ENCODE peak calls at places on chromosomes 11 and 22, in six cellular contexts. Z is heart right ventricle, G is right atrium auricular region, T is A549, J is adrenal gland, H is lung. R is an unnamed sample.

GRCh38 chr22:20396639-20397038 is 2.7 kb downstream of the ZNF74 start:
- DNase-seq in Z (no peak), G (no peak), T (no peak), J (no peak), H (no peak), R (no peak)

GRCh38 chr22:50473088-50473487 is 1.7 kb downstream of the SBF1 start:
- DNase-seq in Z (no peak), G (no peak), T (peak; percentile 60), J (no peak), H (no peak), R (no peak)

GRCh38 chr22:25643232-25644000 is 78.9 kb downstream of the GRK3 start:
- DNase-seq in Z (no peak), G (no peak), T (no peak), J (no peak), H (no peak), R (no peak)

GRCh38 chr11:44945639-44946038 is 5.0 kb downstream of the TP53I11 start:
- DNase-seq in Z (peak; percentile 82), G (peak; percentile 76), T (no peak), J (no peak), H (no peak), R (no peak)

GRCh38 chr22:30926706-30927105 is 41.9 kb downstream of the MORC2 start:
- DNase-seq in Z (no peak), G (no peak), T (no peak), J (no peak), H (no peak), R (no peak)

GRCh38 chr11:27807594-27807993 is 107.3 kb upstream of the BDNF start:
- DNase-seq in Z (no peak), G (no peak), T (no peak), J (no peak), H (no peak), R (no peak)

GRCh38 chr11:134358165-134358852 is 26.5 kb downstream of the GLB1L2 start:
- DNase-seq in Z (no peak), G (no peak), T (no peak), J (no peak), H (no peak), R (no peak)

GRCh38 chr11:674406-674805 is 20.6 kb downstream of the DEAF1 start:
- DNase-seq in Z (no peak), G (no peak), T (no peak), J (no peak), H (no peak), R (no peak)

GRCh38 chr22:29635734-29636357 is 32.4 kb downstream of the NF2 start:
- DNase-seq in Z (no peak), G (no peak), T (peak; percentile 28), J (no peak), H (no peak), R (peak; percentile 30)

GRCh38 chr11:64086263-64086938 is 50.7 kb downstream of the FLRT1 start:
- DNase-seq in Z (peak; percentile 34), G (no peak), T (no peak), J (no peak), H (no peak), R (no peak)

GRCh38 chr22:42905702-42906183 is 48.7 kb upstream of the ARFGAP3 start:
- DNase-seq in Z (peak; percentile 62), G (no peak), T (no peak), J (no peak), H (peak; percentile 60), R (no peak)

GRCh38 chr22:37503183-37503683 is 16.0 kb downstream of the CARD10 start:
- DNase-seq in Z (no peak), G (no peak), T (no peak), J (no peak), H (no peak), R (no peak)

GRCh38 chr11:3121931-3122774 is 43.0 kb downstream of the OSBPL5 start:
- DNase-seq in Z (no peak), G (no peak), T (no peak), J (no peak), H (no peak), R (no peak)

GRCh38 chr11:12499071-12499470 is 121.7 kb downstream of the PARVA start:
- DNase-seq in Z (no peak), G (no peak), T (no peak), J (no peak), H (no peak), R (no peak)

GRCh38 chr22:28750471-28750881 is 8.6 kb downstream of the HSCB start:
- DNase-seq in Z (no peak), G (no peak), T (no peak), J (no peak), H (no peak), R (no peak)

GRCh38 chr22:42937164-42937854 is 77.6 kb downstream of the PACSIN2 start:
- DNase-seq in Z (no peak), G (no peak), T (peak; percentile 57), J (peak; percentile 64), H (peak; percentile 76), R (peak; percentile 65)

GRCh38 chr11:130897262-130898182 is 18.8 kb downstream of the SNX19 start:
- DNase-seq in Z (peak; percentile 85), G (peak; percentile 90), T (no peak), J (peak; percentile 62), H (peak; percentile 66), R (peak; percentile 64)

GRCh38 chr11:61994981-61995380 is 27.5 kb upstream of the FTH1 start:
- DNase-seq in Z (no peak), G (no peak), T (no peak), J (no peak), H (no peak), R (no peak)
- H3K27ac ChIP-seq in Z (no peak overlapping the region), G (no peak overlapping the region), T (no peak overlapping the region), J (no peak overlapping the region), H (no peak overlapping the region), R (no peak overlapping the region)

DNA sequence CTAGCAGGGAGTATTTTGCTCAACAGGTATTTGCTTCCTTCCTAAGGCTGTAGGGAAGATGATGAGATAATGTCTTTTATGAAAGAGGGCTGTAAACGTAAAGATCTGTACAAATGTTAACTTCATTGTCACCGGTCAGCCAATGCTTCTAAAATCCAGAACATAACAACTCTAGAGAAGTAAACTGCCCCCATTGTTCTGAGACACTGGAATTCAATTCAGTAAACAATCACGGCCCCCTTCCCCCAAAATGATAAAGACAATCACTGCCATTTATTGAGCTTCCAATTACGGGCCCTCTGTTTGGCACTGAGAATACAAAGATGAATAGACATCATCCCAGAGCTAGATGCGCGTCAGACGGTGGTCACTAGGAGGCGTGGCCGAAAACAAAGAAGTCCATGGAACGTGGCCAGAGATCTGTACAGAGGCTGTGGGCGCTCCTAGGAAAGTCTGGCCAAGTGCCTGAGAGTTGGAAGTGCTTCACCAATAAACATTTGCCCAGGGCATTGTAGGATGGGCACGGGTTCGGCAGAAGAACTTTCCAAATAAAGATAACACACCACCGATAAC is 576 bp downstream of the TMEM258 start:
- DNase-seq in Z (peak; percentile 82), G (peak; percentile 80), T (peak; percentile 82), J (peak; percentile 66), H (peak; percentile 61), R (peak; percentile 71)
- TF ChIP-seq CTCF in Z (no peak), G (peak; percentile 23), T (no peak), J (no peak), H (no peak), R (no peak)

GRCh38 chr22:33470456-33470855 is 412.3 kb upstream of the SYN3 start:
- DNase-seq in Z (no peak), G (no peak), T (no peak), J (no peak), H (no peak), R (no peak)
- H3K27ac ChIP-seq in Z (no peak overlapping the region), G (no peak overlapping the region), T (no peak overlapping the region), J (no peak overlapping the region), H (no peak overlapping the region), R (no peak overlapping the region)

DNA sequence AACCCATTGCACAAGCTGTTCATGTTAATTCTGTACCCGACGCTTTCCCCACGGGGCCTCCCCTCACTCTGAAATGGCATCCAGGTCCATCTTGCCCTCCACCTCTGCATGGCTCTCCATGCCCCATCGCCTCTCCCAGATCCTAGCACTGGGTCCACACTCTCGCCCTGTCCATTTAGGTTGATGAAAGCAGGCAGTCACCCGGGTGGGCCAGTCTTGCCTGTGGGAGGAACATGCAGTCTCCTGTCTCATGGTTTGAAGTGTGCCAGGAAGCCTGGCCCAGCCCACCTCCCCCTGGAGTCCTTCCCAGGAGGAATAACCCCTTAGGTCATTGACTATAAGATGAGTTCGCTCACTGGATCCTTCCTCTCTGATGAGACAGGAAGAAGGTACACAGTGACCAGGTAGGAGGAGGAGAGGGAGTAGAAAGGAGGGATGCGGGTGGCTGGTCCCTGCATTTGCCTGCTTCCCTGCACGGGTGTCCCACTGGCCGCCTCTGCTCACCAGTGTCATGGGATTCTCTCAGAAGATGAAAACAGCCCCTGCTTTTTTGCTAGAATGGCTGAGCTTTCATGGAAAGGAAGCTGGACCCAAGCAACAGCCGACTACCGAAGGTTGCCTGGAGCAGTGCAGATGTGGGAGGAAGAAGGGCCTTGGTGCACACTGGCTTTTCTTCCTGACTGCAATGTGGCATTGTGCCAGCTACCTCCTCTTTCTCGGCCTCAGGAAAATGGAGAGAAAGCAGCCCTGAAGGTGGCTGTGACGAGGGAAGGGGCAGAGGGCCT is 6.8 kb downstream of the TMEM121B start:
- DNase-seq in Z (no peak), G (no peak), T (no peak), J (no peak), H (no peak), R (no peak)
- TF ChIP-seq CTCF in Z (no peak), G (no peak), T (no peak), J (no peak), H (no peak), R (no peak)